ENCODE peak calls at places on chromosomes 11 and 22, in eight cellular contexts. One of them, this sample, is unnamed.

GRCh38 chr11:114279778-114280532 is 16.2 kb upstream of the NNMT start:
- DNase-seq in uterus: no peak
- DNase-seq in fibroblast of mammary gland: peak
- DNase-seq in cardiac muscle cell: no peak
- DNase-seq in mesothelial cell of epicardium: no peak
- DNase-seq in cardiac fibroblast: peak
- DNase-seq in H9: no peak
- DNase-seq in A549: no peak
- DNase-seq in this sample: no peak

GRCh38 chr11:86551693-86552092 is 120.7 kb downstream of the ME3 start:
- DNase-seq in uterus: no peak
- DNase-seq in fibroblast of mammary gland: no peak
- DNase-seq in cardiac muscle cell: no peak
- DNase-seq in mesothelial cell of epicardium: no peak
- DNase-seq in cardiac fibroblast: no peak
- DNase-seq in H9: no peak
- DNase-seq in A549: no peak
- DNase-seq in this sample: no peak

GRCh38 chr11:12091957-12092558 is 18.3 kb upstream of the MICAL2 start:
- DNase-seq in uterus: no peak
- DNase-seq in fibroblast of mammary gland: no peak
- DNase-seq in cardiac muscle cell: no peak
- DNase-seq in mesothelial cell of epicardium: no peak
- DNase-seq in cardiac fibroblast: no peak
- DNase-seq in H9: no peak
- DNase-seq in A549: no peak
- DNase-seq in this sample: no peak

GRCh38 chr11:10641314-10642206 is 52.0 kb downstream of the IRAG1 start:
- DNase-seq in uterus: no peak
- DNase-seq in fibroblast of mammary gland: no peak
- DNase-seq in cardiac muscle cell: no peak
- DNase-seq in mesothelial cell of epicardium: no peak
- DNase-seq in cardiac fibroblast: no peak
- DNase-seq in H9: no peak
- DNase-seq in A549: no peak
- DNase-seq in this sample: no peak

GRCh38 chr22:46390652-46391301 is 55.3 kb downstream of the TRMU start:
- DNase-seq in uterus: peak
- DNase-seq in fibroblast of mammary gland: peak
- DNase-seq in cardiac muscle cell: no peak
- DNase-seq in mesothelial cell of epicardium: peak
- DNase-seq in cardiac fibroblast: peak
- DNase-seq in H9: no peak
- DNase-seq in A549: no peak
- DNase-seq in this sample: no peak

GRCh38 chr11:125429174-125429707 is 66.8 kb downstream of the FEZ1 start:
- DNase-seq in uterus: peak
- DNase-seq in fibroblast of mammary gland: peak
- DNase-seq in cardiac muscle cell: peak
- DNase-seq in mesothelial cell of epicardium: peak
- DNase-seq in cardiac fibroblast: peak
- DNase-seq in H9: peak
- DNase-seq in A549: peak
- DNase-seq in this sample: peak

GRCh38 chr11:128171496-128171895 is 415.9 kb downstream of the ETS1 start:
- DNase-seq in uterus: no peak
- DNase-seq in fibroblast of mammary gland: peak
- DNase-seq in cardiac muscle cell: no peak
- DNase-seq in mesothelial cell of epicardium: no peak
- DNase-seq in cardiac fibroblast: peak
- DNase-seq in H9: no peak
- DNase-seq in A549: no peak
- DNase-seq in this sample: no peak

GRCh38 chr11:17714356-17714854 is 5.0 kb upstream of the MYOD1 start:
- DNase-seq in uterus: no peak
- DNase-seq in fibroblast of mammary gland: no peak
- DNase-seq in cardiac muscle cell: no peak
- DNase-seq in mesothelial cell of epicardium: peak
- DNase-seq in cardiac fibroblast: no peak
- DNase-seq in H9: no peak
- DNase-seq in A549: no peak
- DNase-seq in this sample: no peak

GRCh38 chr22:30195245-30196140 is 51.1 kb downstream of the LIF start:
- DNase-seq in uterus: no peak
- DNase-seq in fibroblast of mammary gland: peak
- DNase-seq in cardiac muscle cell: no peak
- DNase-seq in mesothelial cell of epicardium: no peak
- DNase-seq in cardiac fibroblast: peak
- DNase-seq in H9: no peak
- DNase-seq in A549: no peak
- DNase-seq in this sample: no peak

GRCh38 chr11:73519266-73519665 is 78.6 kb downstream of the FAM168A start:
- DNase-seq in uterus: no peak
- DNase-seq in fibroblast of mammary gland: no peak
- DNase-seq in cardiac muscle cell: no peak
- DNase-seq in mesothelial cell of epicardium: no peak
- DNase-seq in cardiac fibroblast: no peak
- DNase-seq in H9: no peak
- DNase-seq in A549: no peak
- DNase-seq in this sample: no peak

GRCh38 chr11:79942071-79942470 is 501.2 kb upstream of the TENM4 start:
- DNase-seq in uterus: no peak
- DNase-seq in fibroblast of mammary gland: peak
- DNase-seq in cardiac muscle cell: no peak
- DNase-seq in mesothelial cell of epicardium: no peak
- DNase-seq in cardiac fibroblast: peak
- DNase-seq in H9: no peak
- DNase-seq in A549: no peak
- DNase-seq in this sample: no peak

GRCh38 chr11:45457649-45458048 is 171.5 kb upstream of the SYT13 start:
- DNase-seq in uterus: no peak
- DNase-seq in fibroblast of mammary gland: peak
- DNase-seq in cardiac muscle cell: no peak
- DNase-seq in mesothelial cell of epicardium: no peak
- DNase-seq in cardiac fibroblast: peak
- DNase-seq in H9: no peak
- DNase-seq in A549: no peak
- DNase-seq in this sample: no peak

GRCh38 chr22:47619631-47620030 is 857.2 kb downstream of the TBC1D22A start:
- DNase-seq in uterus: no peak
- DNase-seq in fibroblast of mammary gland: no peak
- DNase-seq in cardiac muscle cell: no peak
- DNase-seq in mesothelial cell of epicardium: peak
- DNase-seq in cardiac fibroblast: no peak
- DNase-seq in H9: no peak
- DNase-seq in A549: no peak
- DNase-seq in this sample: no peak

GRCh38 chr11:17848709-17849108 is 114.1 kb downstream of the KCNC1 start:
- DNase-seq in uterus: no peak
- DNase-seq in fibroblast of mammary gland: no peak
- DNase-seq in cardiac muscle cell: no peak
- DNase-seq in mesothelial cell of epicardium: no peak
- DNase-seq in cardiac fibroblast: no peak
- DNase-seq in H9: no peak
- DNase-seq in A549: no peak
- DNase-seq in this sample: no peak

DNA sequence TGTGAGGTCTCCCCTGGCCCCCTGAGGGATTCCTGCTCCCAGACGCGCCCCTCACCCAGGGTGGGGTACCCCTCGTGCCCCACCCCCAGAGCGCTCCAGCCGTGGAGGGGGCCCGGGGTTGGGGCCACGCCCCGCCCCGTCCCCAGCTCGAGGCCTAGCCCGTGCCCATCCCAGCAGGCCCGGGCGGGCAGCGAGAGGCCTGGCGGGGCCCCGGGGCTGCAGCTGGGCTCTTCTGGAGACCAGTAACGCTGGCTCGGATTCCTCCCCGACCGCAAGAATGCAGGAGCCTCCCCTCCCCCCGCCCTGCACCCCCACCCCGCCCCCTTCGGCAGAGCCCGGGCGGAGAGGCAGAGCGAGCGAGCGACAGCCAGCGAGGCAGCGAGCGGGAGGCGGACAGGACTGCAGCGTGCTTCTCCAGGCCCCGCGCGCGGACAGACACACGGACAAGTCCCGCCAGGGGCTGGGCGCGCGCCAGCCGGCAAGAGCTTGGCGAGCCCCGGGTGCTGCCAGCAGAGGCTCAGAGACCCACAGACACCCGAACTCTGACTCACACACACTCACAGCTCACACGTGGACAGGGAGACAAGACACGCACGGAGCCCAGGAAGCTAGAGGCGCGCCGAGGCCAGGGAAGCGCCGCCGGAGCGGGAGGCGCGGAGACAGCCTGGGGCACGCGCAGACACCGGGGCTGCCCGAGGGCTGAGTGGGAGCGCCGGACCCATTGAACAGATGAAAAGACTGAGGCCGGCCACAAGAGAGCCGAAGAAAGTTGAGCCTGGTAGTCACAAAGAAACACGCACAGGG is 15.2 kb downstream of the BCL9L start:
- DNase-seq in uterus: peak
- DNase-seq in fibroblast of mammary gland: peak
- DNase-seq in cardiac muscle cell: peak
- DNase-seq in mesothelial cell of epicardium: peak
- DNase-seq in cardiac fibroblast: peak
- DNase-seq in H9: peak
- DNase-seq in A549: peak
- DNase-seq in this sample: no peak
- TF ChIP-seq CTCF in uterus: no peak
- TF ChIP-seq CTCF in fibroblast of mammary gland: no peak
- TF ChIP-seq CTCF in cardiac muscle cell: no peak
- TF ChIP-seq CTCF in mesothelial cell of epicardium: peak
- TF ChIP-seq CTCF in cardiac fibroblast: no peak
- TF ChIP-seq CTCF in H9: no peak
- TF ChIP-seq CTCF in A549: no peak
- TF ChIP-seq CTCF in this sample: no peak

DNA sequence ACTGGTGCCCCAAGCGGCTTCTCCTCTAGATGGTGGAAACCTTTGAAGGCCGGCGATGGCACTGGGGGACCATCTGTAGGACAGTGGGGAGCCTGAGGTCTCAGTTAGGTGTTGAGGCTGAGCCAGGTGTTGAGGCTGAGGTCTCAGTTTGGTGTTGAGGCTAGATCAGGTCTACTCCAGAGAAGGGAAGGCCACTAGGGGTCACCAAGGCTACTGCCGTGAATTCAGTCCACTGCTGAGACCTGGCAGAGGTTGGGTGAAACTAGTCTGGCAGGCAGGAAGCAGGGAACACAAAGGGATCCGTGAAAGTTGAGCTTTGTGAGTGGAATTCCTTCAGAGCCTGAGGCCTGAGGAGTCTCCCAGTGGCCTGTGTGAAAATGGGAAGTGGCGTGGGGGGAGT is 123.8 kb upstream of the FGF3 start:
- DNase-seq in uterus: no peak
- DNase-seq in fibroblast of mammary gland: no peak
- DNase-seq in cardiac muscle cell: no peak
- DNase-seq in mesothelial cell of epicardium: no peak
- DNase-seq in cardiac fibroblast: no peak
- DNase-seq in H9: no peak
- DNase-seq in A549: peak
- DNase-seq in this sample: no peak
- TF ChIP-seq CTCF in uterus: no peak
- TF ChIP-seq CTCF in fibroblast of mammary gland: no peak
- TF ChIP-seq CTCF in cardiac muscle cell: peak
- TF ChIP-seq CTCF in mesothelial cell of epicardium: no peak
- TF ChIP-seq CTCF in cardiac fibroblast: no peak
- TF ChIP-seq CTCF in H9: peak
- TF ChIP-seq CTCF in A549: peak
- TF ChIP-seq CTCF in this sample: no peak

DNA sequence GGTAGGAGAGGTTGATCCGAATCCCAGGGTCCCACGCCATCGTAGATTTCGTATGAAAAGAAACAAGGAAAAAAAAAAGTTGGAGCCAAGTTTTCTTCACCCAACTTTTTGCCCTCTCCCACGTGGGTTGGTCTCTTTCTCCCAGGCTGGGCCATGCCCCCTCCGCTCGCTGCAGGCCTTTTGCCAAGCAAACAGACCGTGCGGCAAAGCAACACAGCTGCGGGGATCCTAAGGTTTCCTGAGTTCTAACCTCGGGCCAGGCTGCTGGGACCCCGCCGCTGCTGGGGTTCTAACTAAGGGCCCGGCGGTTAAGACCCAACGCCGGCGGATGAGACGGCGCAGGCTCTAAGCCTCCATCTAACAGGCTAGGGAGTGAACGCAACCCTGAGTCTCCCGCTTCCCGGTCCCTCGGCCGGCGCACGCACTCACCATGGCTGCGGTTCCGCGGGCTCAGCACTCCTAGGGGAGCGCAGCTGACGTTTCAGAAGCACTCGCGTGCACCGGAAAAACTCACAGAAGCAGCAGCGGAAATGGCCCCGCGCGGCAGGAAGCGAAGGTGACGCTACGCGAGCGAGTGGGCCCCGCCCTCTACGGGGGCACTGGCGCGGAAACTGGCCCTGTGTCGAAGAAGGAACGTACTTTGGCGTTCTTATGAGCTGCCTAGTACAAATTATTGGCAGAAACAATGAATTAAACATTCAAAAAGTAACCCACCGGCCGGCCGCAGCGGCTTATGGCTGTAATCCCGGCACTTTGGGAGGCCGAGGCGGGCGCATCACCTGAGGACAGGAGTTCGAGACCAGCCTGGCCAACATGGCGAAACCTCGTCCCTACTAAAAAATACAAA is at the start of gene SNU13:
- DNase-seq in uterus: peak
- DNase-seq in fibroblast of mammary gland: peak
- DNase-seq in cardiac muscle cell: peak
- DNase-seq in mesothelial cell of epicardium: peak
- DNase-seq in cardiac fibroblast: peak
- DNase-seq in H9: peak
- DNase-seq in A549: peak
- DNase-seq in this sample: peak
- TF ChIP-seq CTCF in uterus: no peak
- TF ChIP-seq CTCF in fibroblast of mammary gland: no peak
- TF ChIP-seq CTCF in cardiac muscle cell: no peak
- TF ChIP-seq CTCF in mesothelial cell of epicardium: no peak
- TF ChIP-seq CTCF in cardiac fibroblast: no peak
- TF ChIP-seq CTCF in H9: no peak
- TF ChIP-seq CTCF in A549: no peak
- TF ChIP-seq CTCF in this sample: no peak

GRCh38 chr11:117465236-117465997 is 137.8 kb downstream of the CEP164 start:
- DNase-seq in uterus: no peak
- DNase-seq in fibroblast of mammary gland: no peak
- DNase-seq in cardiac muscle cell: no peak
- DNase-seq in mesothelial cell of epicardium: no peak
- DNase-seq in cardiac fibroblast: no peak
- DNase-seq in H9: no peak
- DNase-seq in A549: no peak
- DNase-seq in this sample: no peak

GRCh38 chr11:117470576-117470975 is 142.9 kb downstream of the CEP164 start:
- DNase-seq in uterus: no peak
- DNase-seq in fibroblast of mammary gland: no peak
- DNase-seq in cardiac muscle cell: no peak
- DNase-seq in mesothelial cell of epicardium: no peak
- DNase-seq in cardiac fibroblast: no peak
- DNase-seq in H9: no peak
- DNase-seq in A549: no peak
- DNase-seq in this sample: no peak

GRCh38 chr11:117466966-117467365 is 139.3 kb downstream of the CEP164 start:
- DNase-seq in uterus: no peak
- DNase-seq in fibroblast of mammary gland: no peak
- DNase-seq in cardiac muscle cell: no peak
- DNase-seq in mesothelial cell of epicardium: no peak
- DNase-seq in cardiac fibroblast: no peak
- DNase-seq in H9: no peak
- DNase-seq in A549: no peak
- DNase-seq in this sample: no peak

GRCh38 chr11:117471776-117472175 is 144.1 kb downstream of the CEP164 start:
- DNase-seq in uterus: no peak
- DNase-seq in fibroblast of mammary gland: no peak
- DNase-seq in cardiac muscle cell: no peak
- DNase-seq in mesothelial cell of epicardium: no peak
- DNase-seq in cardiac fibroblast: no peak
- DNase-seq in H9: no peak
- DNase-seq in A549: no peak
- DNase-seq in this sample: no peak

GRCh38 chr11:117468888-117469287 is 141.2 kb downstream of the CEP164 start:
- DNase-seq in uterus: no peak
- DNase-seq in fibroblast of mammary gland: no peak
- DNase-seq in cardiac muscle cell: no peak
- DNase-seq in mesothelial cell of epicardium: no peak
- DNase-seq in cardiac fibroblast: no peak
- DNase-seq in H9: no peak
- DNase-seq in A549: peak
- DNase-seq in this sample: no peak
- TF ChIP-seq CTCF in uterus: no peak
- TF ChIP-seq CTCF in fibroblast of mammary gland: no peak
- TF ChIP-seq CTCF in cardiac muscle cell: no peak
- TF ChIP-seq CTCF in mesothelial cell of epicardium: no peak
- TF ChIP-seq CTCF in cardiac fibroblast: no peak
- TF ChIP-seq CTCF in H9: peak
- TF ChIP-seq CTCF in A549: no peak
- TF ChIP-seq CTCF in this sample: no peak